ENCODE peak calls at places on chromosomes 12 and 14, in eight cellular contexts. H is foreskin keratinocyte, U is sigmoid colon, I is A549, M is testis, A is PC-9, Y is GM23338, D is mammary epithelial cell. T is an unnamed sample.
A peak's percentile ranks its signal among the peaks of the same experiment; 100 is the strongest.

GRCh38 chr12:67419810-67420209 is 150.7 kb downstream of the CAND1 start:
- DNase-seq in Y (peak; percentile 64), D (no peak), I (no peak), M (no peak), U (no peak), H (no peak), A (no peak), T (no peak)

GRCh38 chr14:94172545-94172944 is 1.6 kb upstream of the PPP4R4 start:
- DNase-seq in M (no peak), D (no peak), H (no peak), A (no peak), U (no peak), I (no peak), Y (no peak), T (no peak)

GRCh38 chr14:75886661-75887348 is 95.0 kb downstream of the TGFB3 start:
- DNase-seq in Y (no peak), I (no peak), U (no peak), D (peak; percentile 38), A (peak; percentile 20), M (no peak), H (no peak), T (no peak)

GRCh38 chr12:83945871-83946270 is 966.7 kb downstream of the SLC6A15 start:
- DNase-seq in A (no peak), H (peak; percentile 69), D (peak; percentile 48), M (no peak), U (no peak), I (peak; percentile 4), Y (no peak), T (peak; percentile 32)

GRCh38 chr12:70609739-70610491 is 27.3 kb downstream of the PTPRB start:
- DNase-seq in H (no peak), D (peak; percentile 19), Y (peak; percentile 58), A (peak; percentile 34), M (peak; percentile 17), I (peak; percentile 21), U (peak; percentile 67), T (peak; percentile 36)

GRCh38 chr12:38907171-38907923 is 2.0 kb upstream of the CPNE8 start:
- DNase-seq in I (no peak), H (no peak), U (no peak), A (no peak), D (peak; percentile 37), M (no peak), Y (no peak), T (no peak)

GRCh38 chr14:69013943-69014782 is 35.1 kb upstream of the ACTN1 start:
- DNase-seq in U (no peak), D (no peak), H (no peak), I (no peak), M (peak; percentile 21), Y (peak; percentile 67), A (peak; percentile 83), T (no peak)

GRCh38 chr12:63915105-63915830 is 70.8 kb downstream of the SRGAP1 start:
- DNase-seq in Y (no peak), M (no peak), D (peak; percentile 52), U (no peak), I (peak; percentile 58), H (peak; percentile 76), A (no peak), T (peak; percentile 47)

GRCh38 chr14:60356921-60357550 is 108.0 kb downstream of the PPM1A start:
- DNase-seq in A (no peak), D (no peak), Y (peak; percentile 73), U (no peak), I (no peak), M (no peak), H (no peak), T (no peak)

GRCh38 chr12:20194171-20194570 is 174.2 kb upstream of the PDE3A start:
- DNase-seq in U (no peak), H (no peak), D (no peak), M (peak; percentile 25), I (no peak), A (no peak), Y (peak; percentile 87), T (no peak)

GRCh38 chr14:65237956-65238355 is 135.6 kb upstream of the MAX start:
- DNase-seq in U (no peak), D (no peak), A (peak; percentile 78), H (no peak), I (no peak), M (peak; percentile 64), Y (peak; percentile 23), T (no peak)

GRCh38 chr14:99838555-99839193 is 45.5 kb downstream of the EML1 start:
- DNase-seq in M (no peak), U (no peak), Y (peak; percentile 94), D (no peak), I (no peak), A (peak; percentile 3), H (no peak), T (peak; percentile 5)

GRCh38 chr14:83162351-83162929 is 1628.8 kb upstream of the SEL1L start:
- DNase-seq in I (no peak), Y (no peak), D (no peak), U (no peak), M (no peak), A (no peak), H (no peak), T (no peak)

GRCh38 chr14:104735830-104736642 is 12.0 kb downstream of the ADSS1 start:
- DNase-seq in M (peak; percentile 81), H (no peak), I (no peak), D (peak; percentile 30), U (peak; percentile 92), A (no peak), Y (no peak), T (no peak)

GRCh38 chr12:22287776-22288621 is 46.5 kb downstream of the ST8SIA1 start:
- DNase-seq in H (peak; percentile 62), U (no peak), Y (peak; percentile 47), M (no peak), A (no peak), D (peak; percentile 57), I (no peak), T (no peak)

GRCh38 chr14:66974397-66975025 is 214.7 kb upstream of the GARIN2 start:
- DNase-seq in D (peak; percentile 37), M (no peak), A (no peak), Y (no peak), U (no peak), H (peak; percentile 75), I (no peak), T (peak; percentile 18)

GRCh38 chr12:75852143-75852542 is 179.4 kb downstream of the PHLDA1 start:
- DNase-seq in I (no peak), H (peak; percentile 97), D (peak; percentile 91), Y (no peak), A (no peak), U (no peak), M (no peak), T (peak; percentile 49)

GRCh38 chr12:3250576-3250975 is 173.4 kb downstream of the TSPAN9 start:
- DNase-seq in Y (no peak), A (no peak), U (no peak), M (no peak), I (no peak), H (no peak), D (no peak), T (no peak)

GRCh38 chr12:92029902-92030586 is 115.6 kb downstream of the BTG1 start:
- DNase-seq in A (no peak), H (no peak), M (no peak), D (no peak), I (no peak), Y (no peak), U (no peak), T (no peak)

GRCh38 chr12:14185441-14186192 is 179.9 kb upstream of the ATF7IP start:
- DNase-seq in D (peak; percentile 37), I (peak; percentile 46), M (peak; percentile 48), H (peak; percentile 38), A (peak; percentile 48), U (no peak), Y (peak; percentile 93), T (peak; percentile 48)

GRCh38 chr14:68088463-68088862 is 268.9 kb downstream of the RAD51B start:
- DNase-seq in I (peak; percentile 38), U (peak; percentile 74), H (peak; percentile 54), A (no peak), D (no peak), M (no peak), Y (no peak), T (no peak)

GRCh38 chr12:11805043-11805442 is 155.6 kb downstream of the ETV6 start:
- DNase-seq in I (no peak), H (no peak), D (no peak), M (no peak), A (no peak), Y (no peak), U (no peak), T (no peak)

GRCh38 chr12:26011099-26011498 is 52.6 kb downstream of the RASSF8 start:
- DNase-seq in H (peak; percentile 14), A (no peak), M (no peak), U (peak; percentile 71), I (no peak), D (peak; percentile 34), Y (no peak), T (no peak)

GRCh38 chr12:49983892-49984291 is 11.1 kb downstream of the AQP6 start:
- DNase-seq in D (peak; percentile 50), M (no peak), I (no peak), H (peak; percentile 67), Y (no peak), A (no peak), U (no peak), T (peak; percentile 68)
- H3K27ac ChIP-seq in D (no peak overlapping the region), M (no peak overlapping the region), I (no peak overlapping the region), H (no peak overlapping the region), Y (no peak overlapping the region), A (no peak overlapping the region), U (peak overlapping the region; percentile 50), T (peak overlapping the region; percentile 57)

DNA sequence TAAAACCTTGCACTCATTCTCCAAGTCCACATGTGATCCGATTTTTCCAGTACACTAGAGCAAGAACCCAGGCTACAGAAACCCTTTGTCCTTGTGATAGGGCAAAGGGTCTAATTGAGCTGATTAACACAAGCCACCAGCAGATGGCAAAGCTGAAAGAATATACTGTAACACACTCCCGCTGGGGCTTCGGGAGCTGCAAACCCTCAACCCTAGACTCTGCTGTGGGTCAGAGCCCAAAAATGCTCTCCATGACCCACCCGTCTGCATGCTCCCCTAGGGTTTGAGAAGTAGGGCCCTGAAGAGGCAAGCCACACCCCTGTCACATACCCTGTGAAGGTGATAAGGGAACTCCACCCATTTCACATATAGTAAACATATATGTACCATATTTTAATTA is 33.6 kb upstream of the PCNX1 start:
- DNase-seq in M (no peak), H (no peak), A (no peak), Y (no peak), U (no peak), D (no peak), I (no peak), T (no peak)
- TF ChIP-seq CTCF in M (no peak), H (no peak), A (no peak), Y (peak; percentile 23), U (no peak), D (no peak), I (no peak), T (no peak)

DNA sequence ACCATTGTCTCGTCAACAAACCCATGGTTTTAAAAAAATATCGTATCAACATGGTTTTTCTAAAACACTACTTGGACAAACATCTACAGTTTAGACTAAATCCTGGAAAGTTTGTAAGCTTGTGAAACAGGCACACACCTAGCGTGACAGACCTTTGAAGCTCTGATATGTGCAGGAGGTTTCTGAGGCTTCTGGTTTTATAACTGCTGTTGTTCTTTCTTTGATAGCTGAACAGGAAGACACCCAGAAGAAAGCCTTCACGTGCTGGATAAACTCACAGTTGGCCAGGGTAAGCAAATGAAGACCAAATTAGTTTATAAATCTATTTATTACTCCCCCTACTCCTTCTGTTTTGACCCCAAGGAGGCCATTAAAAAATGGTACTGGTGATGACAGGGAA is 87.6 kb downstream of the SYNE2 start:
- DNase-seq in U (no peak), Y (no peak), D (no peak), M (no peak), A (no peak), H (no peak), I (no peak), T (no peak)
- H3K27ac ChIP-seq in U (no peak overlapping the region), Y (no peak overlapping the region), D (no peak overlapping the region), M (no peak overlapping the region), A (no peak overlapping the region), H (no peak overlapping the region), I (no peak overlapping the region), T (no peak overlapping the region)

GRCh38 chr12:72241552-72241951 is 30.6 kb upstream of the TRHDE start:
- DNase-seq in H (no peak), U (no peak), M (no peak), D (no peak), Y (no peak), I (no peak), A (no peak), T (no peak)
- TF ChIP-seq CTCF in H (no peak), U (no peak), M (no peak), D (no peak), Y (no peak), I (no peak), A (no peak), T (no peak)